ENCODE peak calls at places on chromosomes 6 and 20, in four cellular contexts. K is HCT116, W is transverse colon, S is upper lobe of left lung. O is an unnamed sample.

GRCh38 chr20:22001886-22002285 is 296.4 kb downstream of the PAX1 start:
- DNase-seq in K (no peak), W (no peak), S (no peak), O (no peak)

GRCh38 chr6:25401711-25402110 is 122.5 kb downstream of the CARMIL1 start:
- DNase-seq in K (no peak), W (no peak), S (no peak), O (no peak)

GRCh38 chr20:6756961-6757595 is 10.4 kb upstream of the BMP2 start:
- DNase-seq in K (no peak), W (no peak), S (no peak), O (no peak)

GRCh38 chr20:3786665-3787639 is at the start of gene CENPB:
- DNase-seq in K (peak), W (peak), S (peak), O (peak)

GRCh38 chr6:120108061-120108795 is 758.7 kb upstream of the MAN1A1 start:
- DNase-seq in K (no peak), W (no peak), S (no peak), O (no peak)

GRCh38 chr6:41636803-41637178 is 1.5 kb upstream of the MDFI start:
- DNase-seq in K (peak), W (peak), S (peak), O (peak)

GRCh38 chr6:26003102-26003694 is 40.6 kb downstream of the TRIM38 start:
- DNase-seq in K (no peak), W (peak), S (no peak), O (peak)

GRCh38 chr6:55836481-55836880 is 38.9 kb downstream of the BMP5 start:
- DNase-seq in K (no peak), W (peak), S (no peak), O (peak)

GRCh38 chr6:37077459-37078296 is 72.2 kb downstream of the FGD2 start:
- DNase-seq in K (no peak), W (peak), S (peak), O (peak)

GRCh38 chr6:80642452-80642851 is 536.0 kb downstream of the BCKDHB start:
- DNase-seq in K (no peak), W (no peak), S (no peak), O (no peak)

GRCh38 chr20:48760403-48760889 is 67.4 kb downstream of the PREX1 start:
- DNase-seq in K (no peak), W (peak), S (no peak), O (no peak)

GRCh38 chr20:875115-875514 is 41.0 kb downstream of the ANGPT4 start:
- DNase-seq in K (no peak), W (no peak), S (no peak), O (no peak)

GRCh38 chr6:30260036-30260504 is 46.9 kb upstream of the TRIM26 start:
- DNase-seq in K (no peak), W (no peak), S (peak), O (peak)

GRCh38 chr6:30258204-30258603 is 45.0 kb upstream of the TRIM26 start:
- DNase-seq in K (no peak), W (no peak), S (no peak), O (no peak)

GRCh38 chr6:30264731-30265130 is 51.5 kb upstream of the TRIM26 start:
- DNase-seq in K (no peak), W (no peak), S (no peak), O (no peak)

GRCh38 chr6:30263734-30264133 is 50.5 kb upstream of the TRIM26 start:
- DNase-seq in K (no peak), W (no peak), S (no peak), O (no peak)

DNA sequence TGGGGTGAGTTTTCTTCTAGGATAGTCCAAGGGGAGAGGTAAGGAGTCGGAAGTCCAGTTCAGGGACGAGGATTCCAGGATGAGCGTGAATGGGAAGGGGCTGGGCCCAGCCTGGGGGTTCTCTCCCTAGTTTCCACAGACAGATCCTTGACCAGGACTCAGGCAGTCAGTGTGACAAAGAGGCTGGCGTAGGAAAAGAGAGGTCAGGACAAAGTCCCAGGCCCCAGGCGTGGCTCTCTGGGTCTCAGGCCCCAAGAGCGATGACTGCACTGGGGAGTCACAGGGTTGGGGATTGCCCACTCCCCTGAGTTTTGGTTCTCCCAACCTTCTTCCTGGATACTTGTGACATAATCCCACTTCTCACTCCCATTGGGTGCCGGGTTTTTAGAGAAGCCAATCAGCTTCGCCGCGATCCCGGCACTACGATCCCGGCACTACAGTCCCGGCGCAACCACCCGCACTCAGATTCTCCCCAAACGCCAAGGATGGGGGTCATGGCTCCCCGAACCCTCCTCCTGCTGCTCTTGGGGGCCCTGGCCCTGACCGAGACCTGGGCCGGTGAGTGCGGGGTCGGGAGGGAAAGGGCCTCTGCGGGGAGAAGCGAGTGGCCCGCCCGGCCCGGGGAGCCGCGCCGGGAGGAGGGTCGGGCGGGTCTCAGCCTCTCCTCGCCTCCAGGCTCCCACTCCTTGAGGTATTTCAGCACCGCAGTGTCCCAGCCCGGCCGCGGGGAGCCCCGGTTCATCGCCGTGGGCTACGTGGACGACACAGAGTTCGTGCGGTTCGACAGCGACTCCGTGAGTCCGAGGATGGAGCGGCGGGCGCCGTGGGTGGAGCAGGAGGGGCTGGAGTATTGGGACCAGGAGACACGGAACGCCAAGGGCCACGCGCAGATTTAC is 46.2 kb upstream of the TRIM26 start:
- DNase-seq in K (peak), W (peak), S (peak), O (peak)
- TF ChIP-seq POLR2AphosphoS5 in K (peak), W (no peak), S (peak), O (peak)

GRCh38 chr6:210104-210456 is 82.2 kb upstream of the DUSP22 start:
- DNase-seq in K (no peak), W (no peak), S (no peak), O (no peak)

GRCh38 chr6:210778-211177 is 81.5 kb upstream of the DUSP22 start:
- DNase-seq in K (no peak), W (no peak), S (no peak), O (no peak)

GRCh38 chr6:209432-210103 is 82.7 kb upstream of the DUSP22 start:
- DNase-seq in K (no peak), W (no peak), S (peak), O (no peak)

GRCh38 chr6:208379-208778 is 83.9 kb upstream of the DUSP22 start:
- DNase-seq in K (no peak), W (no peak), S (no peak), O (no peak)

DNA sequence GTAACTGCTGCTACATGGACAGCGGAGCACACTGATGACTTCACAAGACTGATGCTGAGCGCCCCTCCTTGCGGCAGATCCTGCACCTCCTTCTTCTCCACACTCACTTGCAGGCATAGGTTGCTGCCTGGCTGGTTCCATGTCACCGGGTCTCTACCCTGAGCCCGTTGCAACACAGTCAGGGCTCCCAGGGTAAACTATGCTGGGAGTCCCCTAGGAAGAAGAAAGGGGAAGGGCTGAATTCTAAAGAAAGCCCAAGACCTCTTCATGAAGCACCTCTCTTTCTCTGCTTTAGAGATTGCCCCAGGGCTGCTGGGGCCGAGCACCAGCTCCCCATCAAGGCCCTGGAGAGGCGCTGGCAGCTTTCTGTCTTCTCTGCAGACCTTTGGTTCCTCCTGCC is 83.3 kb upstream of the DUSP22 start:
- DNase-seq in K (no peak), W (no peak), S (no peak), O (no peak)
- H3K27ac ChIP-seq in K (no peak), W (no peak), S (no peak), O (no peak)

GRCh38 chr20:50645253-50646068 is 45.9 kb downstream of the RIPOR3 start:
- DNase-seq in K (peak), W (peak), S (peak), O (peak)

GRCh38 chr20:50649587-50649986 is 41.8 kb downstream of the RIPOR3 start:
- DNase-seq in K (no peak), W (no peak), S (no peak), O (no peak)

GRCh38 chr20:50642288-50642803 is 49.0 kb downstream of the RIPOR3 start:
- DNase-seq in K (no peak), W (no peak), S (no peak), O (no peak)

GRCh38 chr20:50648651-50649050 is 42.7 kb downstream of the RIPOR3 start:
- DNase-seq in K (no peak), W (no peak), S (no peak), O (no peak)

GRCh38 chr20:50646483-50646996 is 44.8 kb downstream of the RIPOR3 start:
- DNase-seq in K (no peak), W (no peak), S (no peak), O (no peak)
- TF ChIP-seq POLR2AphosphoS5 in K (no peak), W (peak), S (no peak), O (no peak)

GRCh38 chr20:45039470-45039811 is 61.5 kb downstream of the KCNS1 start:
- DNase-seq in K (no peak), W (no peak), S (no peak), O (no peak)

GRCh38 chr20:45038747-45039469 is 62.0 kb downstream of the KCNS1 start:
- DNase-seq in K (no peak), W (no peak), S (no peak), O (no peak)

GRCh38 chr20:45036044-45036755 is 64.7 kb downstream of the KCNS1 start:
- DNase-seq in K (peak), W (no peak), S (no peak), O (no peak)

GRCh38 chr20:45037635-45038034 is 63.3 kb downstream of the KCNS1 start:
- DNase-seq in K (no peak), W (no peak), S (no peak), O (no peak)

GRCh38 chr20:45037050-45037449 is 63.9 kb downstream of the KCNS1 start:
- DNase-seq in K (no peak), W (no peak), S (no peak), O (no peak)
- H3K27ac ChIP-seq in K (no peak), W (peak), S (no peak), O (no peak)